ENCODE peak calls at places on chromosomes 13 and 19, in seven cellular contexts. F is fibroblast of lung, Q is H9, O is astrocyte, I is hepatocyte, R is osteoblast, J is OCI-LY7. P is an unnamed sample.

GRCh38 chr13:63690672-63691071 is 2275.0 kb upstream of the PCDH20 start:
- DNase-seq in Q (no peak), J (no peak), O (no peak), F (no peak), R (no peak), I (no peak), P (no peak)

GRCh38 chr19:28483197-28483596 is 729.8 kb downstream of the UQCRFS1 start:
- DNase-seq in I (no peak), J (no peak), Q (no peak), O (no peak), F (no peak), R (no peak), P (no peak)

GRCh38 chr13:62512194-62513141 is 1096.8 kb upstream of the PCDH20 start:
- DNase-seq in Q (peak; percentile 73), R (peak; percentile 26), I (peak; percentile 53), J (peak; percentile 70), F (peak; percentile 36), O (no peak), P (no peak)

GRCh38 chr13:90415902-90416301 is 931.6 kb upstream of the MIR17HG start:
- DNase-seq in J (no peak), I (no peak), R (no peak), O (peak; percentile 8), F (no peak), Q (no peak), P (no peak)

GRCh38 chr13:88461272-88462009 is 790.3 kb downstream of the SLITRK5 start:
- DNase-seq in I (no peak), R (no peak), O (no peak), J (no peak), F (no peak), Q (peak; percentile 55), P (no peak)

GRCh38 chr19:3586124-3586626 is 897 bp downstream of the GIPC3 start:
- DNase-seq in O (no peak), Q (peak; percentile 65), J (peak; percentile 30), F (no peak), I (no peak), R (peak; percentile 76), P (no peak)

GRCh38 chr19:46979770-46980105 is 39.9 kb upstream of the NPAS1 start:
- DNase-seq in O (no peak), R (peak; percentile 43), J (no peak), Q (peak; percentile 60), F (no peak), I (no peak), P (no peak)

GRCh38 chr19:11195681-11196080 is 1.7 kb downstream of the KANK2 start:
- DNase-seq in I (no peak), R (peak; percentile 73), O (no peak), F (no peak), Q (no peak), J (no peak), P (no peak)

GRCh38 chr13:60620611-60621395 is 223.8 kb downstream of the TDRD3 start:
- DNase-seq in I (no peak), F (no peak), O (peak; percentile 44), R (no peak), J (no peak), Q (no peak), P (no peak)

GRCh38 chr13:80473695-80474094 is 132.8 kb upstream of the SPRY2 start:
- DNase-seq in J (no peak), O (peak; percentile 24), F (peak; percentile 92), I (peak; percentile 31), Q (no peak), R (no peak), P (peak; percentile 69)

GRCh38 chr19:30160426-30160825 is 211.8 kb upstream of the ZNF536 start:
- DNase-seq in I (no peak), J (no peak), R (no peak), O (no peak), Q (no peak), F (no peak), P (no peak)

GRCh38 chr13:85798999-85799646 is at the start of gene SLITRK6:
- DNase-seq in Q (peak; percentile 35), O (peak; percentile 76), J (no peak), R (no peak), I (peak; percentile 75), F (peak; percentile 91), P (peak; percentile 94)

GRCh38 chr19:31448221-31448657 is 99.0 kb upstream of the TSHZ3 start:
- DNase-seq in I (peak; percentile 60), F (peak; percentile 96), Q (no peak), R (no peak), O (peak; percentile 69), J (no peak), P (peak; percentile 69)

GRCh38 chr13:28012383-28012782 is 23.9 kb upstream of the URAD start:
- DNase-seq in F (no peak), I (no peak), R (no peak), O (no peak), J (no peak), Q (no peak), P (peak; percentile 59)

GRCh38 chr13:98575009-98575866 is 1.7 kb downstream of the STK24 start:
- DNase-seq in I (no peak), O (peak; percentile 44), R (peak; percentile 61), F (peak; percentile 39), J (peak; percentile 22), Q (no peak), P (peak; percentile 34)

GRCh38 chr19:38411041-38411712 is 8.3 kb downstream of the FAM98C start:
- DNase-seq in R (peak; percentile 5), I (no peak), J (no peak), F (no peak), Q (no peak), O (no peak), P (no peak)

GRCh38 chr19:13995017-13995728 is 10.9 kb downstream of the RFX1 start:
- DNase-seq in Q (no peak), R (peak; percentile 96), F (peak; percentile 48), J (no peak), O (no peak), I (no peak), P (no peak)

GRCh38 chr13:109131698-109132257 is 502.4 kb downstream of the MYO16 start:
- DNase-seq in R (no peak), O (peak; percentile 14), Q (no peak), I (peak; percentile 52), F (no peak), J (peak; percentile 58), P (no peak)

GRCh38 chr13:80011448-80012212 is 329.3 kb downstream of the SPRY2 start:
- DNase-seq in O (no peak), R (no peak), I (no peak), Q (no peak), J (no peak), F (no peak), P (no peak)

GRCh38 chr19:6691342-6691741 is 21.4 kb upstream of the TNFSF14 start:
- DNase-seq in I (no peak), Q (no peak), F (no peak), R (no peak), O (no peak), J (no peak), P (no peak)

GRCh38 chr13:40652588-40652940 is 13.9 kb downstream of the FOXO1 start:
- DNase-seq in Q (no peak), I (no peak), F (no peak), O (no peak), J (peak; percentile 77), R (no peak), P (no peak)

GRCh38 chr19:38224014-38224862 is at the start of gene DPF1:
- DNase-seq in I (peak; percentile 90), Q (peak; percentile 90), R (peak; percentile 100), O (peak; percentile 36), J (peak; percentile 88), F (peak; percentile 52), P (peak; percentile 79)

GRCh38 chr19:56687036-56687435 is 15.5 kb upstream of the ZNF835 start:
- DNase-seq in O (no peak), R (no peak), F (no peak), Q (no peak), I (no peak), J (no peak), P (no peak)

GRCh38 chr19:56690668-56691067 is 19.1 kb upstream of the ZNF835 start:
- DNase-seq in I (no peak), Q (no peak), J (no peak), O (no peak), R (no peak), F (no peak), P (no peak)

GRCh38 chr19:56689198-56689597 is 17.6 kb upstream of the ZNF835 start:
- DNase-seq in J (no peak), F (no peak), I (no peak), O (no peak), R (no peak), Q (no peak), P (no peak)

DNA sequence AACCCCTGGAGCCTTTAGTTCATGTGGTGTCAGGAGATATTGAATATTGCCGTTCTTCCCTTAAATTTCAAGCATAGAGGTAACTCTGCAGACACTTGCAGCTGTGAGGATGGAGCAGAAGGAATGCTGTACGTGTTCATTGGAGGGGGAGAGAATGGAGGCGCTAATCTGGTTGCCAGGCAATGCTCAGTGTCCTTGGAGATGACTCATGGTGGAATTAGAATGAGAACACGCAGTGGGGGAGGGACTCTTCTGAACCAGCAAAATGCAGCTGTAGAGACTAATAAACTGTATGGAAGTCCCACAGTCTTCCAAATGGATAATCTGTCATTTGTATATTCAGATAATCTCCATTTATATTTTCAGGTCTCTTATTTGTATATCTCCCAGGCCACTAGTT is 20.9 kb upstream of the ZNF835 start:
- DNase-seq in J (no peak), F (no peak), R (peak; percentile 22), Q (no peak), O (no peak), I (no peak), P (no peak)
- H3K9me3 ChIP-seq in J (no peaks in the 10 kb centered on the region), F (no peaks in the 10 kb centered on the region), R (peaks cover 2% of the 10 kb centered on the region), Q (peaks cover 64% of the 10 kb centered on the region), O (peaks cover 3% of the 10 kb centered on the region), I (no peaks in the 10 kb centered on the region), P (peaks cover 19% of the 10 kb centered on the region)

GRCh38 chr19:48117515-48118330 is 7.1 kb upstream of the PLA2G4C start:
- DNase-seq in J (no peak), I (no peak), Q (peak; percentile 64), O (no peak), F (no peak), R (peak; percentile 42), P (no peak)
- TF ChIP-seq CTCF in J (peak; percentile 29), I (no peak), Q (peak; percentile 58), O (no peak), F (no peak), R (no peak), P (no peak)

DNA sequence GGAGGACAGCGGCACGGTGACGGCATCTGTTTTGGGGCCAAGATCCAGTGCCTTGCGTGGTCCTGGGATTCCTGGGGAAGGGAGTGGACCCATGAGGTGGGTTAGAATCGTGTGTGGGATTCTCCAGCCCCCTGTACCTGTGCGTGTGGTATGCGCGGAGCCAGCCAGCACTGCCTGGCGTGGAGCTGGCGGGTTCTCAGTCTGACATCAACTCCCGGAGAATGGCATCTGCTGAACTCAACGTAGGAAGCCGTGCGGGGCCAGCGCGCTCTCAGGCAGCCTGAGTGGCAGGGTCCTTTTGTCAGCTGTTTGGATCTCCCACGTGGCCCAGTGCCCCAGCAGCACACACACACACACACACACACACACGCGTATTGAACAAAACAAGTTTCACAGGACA is 28.2 kb downstream of the ATP4B start:
- DNase-seq in Q (no peak), F (no peak), R (no peak), J (no peak), O (no peak), I (no peak), P (no peak)
- H3K79me2 ChIP-seq in Q (no peaks in the 10 kb centered on the region), F (peaks cover 41% of the 10 kb centered on the region), R (peaks cover 61% of the 10 kb centered on the region), J (no peaks in the 10 kb centered on the region), O (peaks cover 54% of the 10 kb centered on the region), I (peaks cover 12% of the 10 kb centered on the region), P (peaks cover 78% of the 10 kb centered on the region)

DNA sequence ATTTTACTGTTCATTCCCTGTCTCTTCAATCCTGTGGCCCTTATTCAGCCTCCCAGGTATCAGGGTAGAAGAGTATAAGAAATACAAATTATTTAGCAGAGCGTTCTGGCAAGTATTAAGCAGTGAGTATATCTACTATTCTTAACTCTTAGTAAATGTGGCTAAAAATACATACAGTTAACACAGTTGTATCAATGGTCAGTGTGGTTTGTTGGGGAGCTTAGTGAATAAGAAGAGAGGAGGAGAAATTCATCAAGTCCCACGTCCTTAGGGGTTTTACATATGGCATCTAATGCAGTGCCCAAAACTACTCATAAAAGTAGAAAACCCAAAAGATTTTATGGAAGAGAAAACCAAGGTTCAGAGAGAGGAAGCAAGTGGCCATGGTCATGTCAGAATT is 691.0 kb upstream of the SGCG start:
- DNase-seq in R (no peak), O (no peak), J (no peak), Q (no peak), I (no peak), F (no peak), P (no peak)
- H3K9me3 ChIP-seq in R (no peaks in the 10 kb centered on the region), O (no peaks in the 10 kb centered on the region), J (no peaks in the 10 kb centered on the region), Q (no peaks in the 10 kb centered on the region), I (no peaks in the 10 kb centered on the region), F (no peaks in the 10 kb centered on the region), P (peaks cover 25% of the 10 kb centered on the region)